ENCODE peak calls at places on chromosomes 6 and 20, in eight cellular contexts. Y is Caki2; K is NCI-H2081; U is Right ventricle myocardium inferior; S is CD4-positive, alpha-beta memory T cell; Q is GM03348; W is HCEC 1CT; N is M059J. A is an unnamed sample.

GRCh38 chr6:80742481-80742880 is 636.0 kb downstream of the BCKDHB start:
- DNase-seq in Y (peak), Q (peak), S (no peak), U (no peak), K (peak), N (peak), W (peak), A (no peak)

GRCh38 chr6:127496471-127496870 is 22.7 kb downstream of the MTCL3 start:
- DNase-seq in K (no peak), Q (no peak), Y (no peak), S (no peak), U (no peak), N (no peak), W (peak), A (no peak)

GRCh38 chr6:43737272-43738081 is 32.5 kb upstream of the VEGFA start:
- DNase-seq in S (no peak), K (no peak), Q (no peak), U (peak), N (peak), Y (no peak), W (no peak), A (no peak)

GRCh38 chr6:130047440-130047995 is 29.1 kb downstream of the L3MBTL3 start:
- DNase-seq in Q (no peak), N (no peak), U (no peak), Y (no peak), K (no peak), W (no peak), S (no peak), A (no peak)

GRCh38 chr20:17823382-17824144 is 123.8 kb downstream of the BANF2 start:
- DNase-seq in K (no peak), W (no peak), S (no peak), Q (no peak), N (no peak), Y (no peak), U (no peak), A (no peak)

GRCh38 chr20:52054123-52054522 is 137.5 kb downstream of the ZFP64 start:
- DNase-seq in W (no peak), S (peak), N (no peak), Y (no peak), Q (no peak), U (no peak), K (no peak), A (no peak)

GRCh38 chr6:75563032-75563431 is 38.6 kb upstream of the SENP6 start:
- DNase-seq in U (no peak), K (peak), Y (peak), S (peak), W (peak), N (peak), Q (no peak), A (no peak)

GRCh38 chr20:62511915-62512610 is 36.3 kb upstream of the GATA5 start:
- DNase-seq in K (no peak), N (no peak), Y (no peak), U (peak), Q (no peak), W (no peak), S (no peak), A (no peak)

GRCh38 chr20:5145365-5146301 is 18.8 kb downstream of the CDS2 start:
- DNase-seq in K (no peak), N (no peak), Y (no peak), U (no peak), S (no peak), W (no peak), Q (no peak), A (no peak)

GRCh38 chr20:21607971-21608735 is 94.3 kb upstream of the NKX2-2 start:
- DNase-seq in N (peak), K (peak), W (no peak), U (no peak), Y (no peak), Q (no peak), S (no peak), A (no peak)

GRCh38 chr6:46921731-46922130 is at the start of gene ADGRF5:
- DNase-seq in S (no peak), W (no peak), Q (no peak), U (no peak), K (no peak), N (no peak), Y (no peak), A (no peak)

GRCh38 chr20:59587570-59587969 is 16.8 kb upstream of the PHACTR3 start:
- DNase-seq in N (no peak), Q (no peak), S (no peak), U (no peak), W (no peak), Y (no peak), K (no peak), A (no peak)

GRCh38 chr6:117495873-117496272 is 13.4 kb downstream of the DCBLD1 start:
- DNase-seq in S (no peak), W (peak), Y (no peak), K (no peak), N (peak), U (no peak), Q (no peak), A (no peak)

GRCh38 chr6:53628354-53629119 is 37.0 kb downstream of the KLHL31 start:
- DNase-seq in U (no peak), N (peak), S (no peak), Y (no peak), Q (peak), W (peak), K (no peak), A (no peak)

GRCh38 chr20:59010995-59011873 is 4.2 kb upstream of the CTSZ start:
- DNase-seq in Q (peak), N (peak), S (no peak), Y (no peak), U (no peak), K (no peak), W (peak), A (peak)

GRCh38 chr6:53658992-53659391 is 6.6 kb downstream of the KLHL31 start:
- DNase-seq in K (no peak), N (peak), Y (no peak), S (no peak), U (no peak), Q (no peak), W (no peak), A (no peak)

GRCh38 chr6:135867332-135867731 is 15.8 kb downstream of the PDE7B start:
- DNase-seq in Y (no peak), W (no peak), N (no peak), Q (no peak), K (no peak), S (no peak), U (no peak), A (no peak)

GRCh38 chr6:10451828-10452509 is 37.1 kb upstream of the TFAP2A start:
- DNase-seq in N (peak), K (no peak), U (peak), W (peak), Y (peak), Q (peak), S (no peak), A (peak)

GRCh38 chr20:53934421-53935352 is 135.7 kb downstream of the BCAS1 start:
- DNase-seq in W (peak), N (peak), Q (peak), U (no peak), K (no peak), Y (no peak), S (no peak), A (peak)

A was measured in osteoblast.